ENCODE peak calls at places on chromosomes 5 and 9, in five cellular contexts. D is IMR-90, S is sigmoid colon, W is heart left ventricle, X is K562. Y is an unnamed sample.

GRCh38 chr5:168152660-168153059 is 138.8 kb upstream of the WWC1 start:
- DNase-seq in W (no peak), S (no peak), X (no peak), D (no peak), Y (no peak)

GRCh38 chr5:53034832-53035231 is 45.7 kb downstream of the ITGA2 start:
- DNase-seq in S (no peak), D (no peak), W (no peak), X (no peak), Y (no peak)

GRCh38 chr9:128361981-128362646 is 9.1 kb upstream of the URM1 start:
- DNase-seq in S (peak; percentile 93), X (peak; percentile 82), D (peak; percentile 78), W (peak; percentile 89), Y (peak; percentile 85)

GRCh38 chr9:114621975-114622609 is 11.0 kb downstream of the TMEM268 start:
- DNase-seq in D (peak; percentile 84), S (no peak), W (no peak), X (no peak), Y (no peak)

GRCh38 chr5:117623042-117623815 is 1048.6 kb upstream of the SEMA6A start:
- DNase-seq in D (peak; percentile 10), X (no peak), S (no peak), W (no peak), Y (no peak)

GRCh38 chr5:123359866-123360569 is 63.2 kb downstream of the CEP120 start:
- DNase-seq in D (no peak), X (no peak), W (peak; percentile 29), S (no peak), Y (peak; percentile 33)

GRCh38 chr5:177603631-177604030 is 3.7 kb downstream of the B4GALT7 start:
- DNase-seq in X (no peak), W (no peak), D (no peak), S (no peak), Y (no peak)

GRCh38 chr9:93827545-93828330 is 127.4 kb downstream of the BARX1 start:
- DNase-seq in X (peak; percentile 87), D (peak; percentile 28), S (no peak), W (peak; percentile 48), Y (no peak)

GRCh38 chr5:91109634-91110033 is 273.5 kb downstream of the ARRDC3 start:
- DNase-seq in W (no peak), X (no peak), S (no peak), D (no peak), Y (no peak)

GRCh38 chr5:91101777-91102379 is 281.2 kb downstream of the ARRDC3 start:
- DNase-seq in W (peak; percentile 73), X (peak; percentile 63), D (peak; percentile 84), S (peak; percentile 90), Y (peak; percentile 64)

GRCh38 chr5:91103353-91104061 is 279.6 kb downstream of the ARRDC3 start:
- DNase-seq in S (no peak), D (peak; percentile 26), W (no peak), X (no peak), Y (no peak)

GRCh38 chr5:91098581-91098980 is 284.5 kb downstream of the ARRDC3 start:
- DNase-seq in X (no peak), W (no peak), S (no peak), D (no peak), Y (no peak)

DNA sequence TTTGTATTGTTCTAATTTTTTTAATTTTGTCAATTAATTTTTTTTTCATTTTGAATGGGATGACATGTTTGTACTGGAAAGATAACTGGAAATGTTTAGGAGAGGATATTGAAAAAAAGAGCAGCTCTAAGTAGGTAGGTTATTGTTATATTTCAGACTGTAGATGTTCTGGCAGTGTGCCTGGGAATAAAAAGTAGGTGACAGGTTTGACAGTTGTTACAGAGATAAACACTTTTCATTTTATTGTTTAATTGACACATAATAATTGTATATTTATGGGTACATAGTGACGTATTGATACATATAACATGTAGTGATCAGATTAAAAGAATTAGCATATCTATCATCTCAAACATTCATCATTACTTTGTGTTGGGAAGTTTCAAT is 279.1 kb downstream of the ARRDC3 start:
- DNase-seq in S (no peak), W (no peak), D (no peak), X (no peak), Y (no peak)
- TF ChIP-seq CTCF in S (no peak), W (no peak), D (no peak), X (no peak), Y (no peak)

GRCh38 chr9:131706608-131706970 is 33.3 kb downstream of the RAPGEF1 start:
- DNase-seq in S (no peak), X (no peak), D (no peak), W (no peak), Y (no peak)
- TF ChIP-seq POLR2A in S (no peak), X (no peak), D (no peak), W (no peak), Y (no peak)

GRCh38 chr5:38913714-38914113 is 67.9 kb downstream of the OSMR start:
- DNase-seq in S (no peak), W (no peak), X (no peak), D (no peak), Y (no peak)
- H3K9me3 ChIP-seq in S (no peaks in the 10 kb centered on the region), W (no peaks in the 10 kb centered on the region), X (no peaks in the 10 kb centered on the region), D (peaks cover 4% of the 10 kb centered on the region), Y (no peaks in the 10 kb centered on the region)

DNA sequence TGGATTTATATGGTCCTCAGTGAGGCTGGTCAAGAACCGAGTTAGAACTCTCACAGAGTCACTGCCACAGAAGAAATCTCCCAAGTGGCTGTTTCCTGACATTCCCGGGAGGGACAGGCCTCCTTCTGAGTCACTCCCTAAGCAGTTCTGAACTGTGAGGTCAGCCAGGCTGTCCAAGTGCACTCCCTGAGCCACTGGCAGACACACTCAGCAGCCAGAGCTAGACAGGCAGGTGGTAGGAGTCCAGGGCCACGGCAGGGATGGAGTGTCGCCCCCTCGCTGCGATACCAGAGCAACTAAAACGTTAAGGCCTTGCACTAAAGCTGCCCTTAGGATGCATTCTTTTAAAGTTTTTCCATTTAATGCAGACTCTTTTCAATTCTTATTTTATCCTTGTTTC is 3.4 kb downstream of the IL4 start:
- DNase-seq in D (peak; percentile 91), W (no peak), X (peak; percentile 57), S (no peak), Y (peak; percentile 28)
- TF ChIP-seq CTCF in D (peak; percentile 57), W (no peak), X (peak; percentile 34), S (no peak), Y (no peak)

GRCh38 chr5:63923914-63924313 is 38.3 kb downstream of the HTR1A start:
- DNase-seq in S (no peak), X (no peak), D (no peak), W (no peak), Y (no peak)
- TF ChIP-seq POLR2A in S (no peak), X (no peak), D (no peak), W (no peak), Y (no peak)

GRCh38 chr5:179427676-179428056 is 82.4 kb upstream of the ADAMTS2 start:
- DNase-seq in D (no peak), X (no peak), W (no peak), S (no peak), Y (no peak)
- H3K9me3 ChIP-seq in D (peaks cover 6% of the 10 kb centered on the region), X (no peaks in the 10 kb centered on the region), W (no peaks in the 10 kb centered on the region), S (no peaks in the 10 kb centered on the region), Y (no peaks in the 10 kb centered on the region)

GRCh38 chr5:140801494-140801841 is 611 bp downstream of the PCDHA3 start:
- DNase-seq in S (no peak), W (no peak), X (no peak), D (no peak), Y (no peak)

GRCh38 chr5:140802781-140803271 is 2.0 kb downstream of the PCDHA3 start:
- DNase-seq in W (no peak), S (no peak), D (no peak), X (no peak), Y (no peak)

GRCh38 chr5:140808889-140809291 is 2.0 kb downstream of the PCDHA4 start:
- DNase-seq in D (no peak), S (no peak), X (no peak), W (no peak), Y (peak; percentile 13)

DNA sequence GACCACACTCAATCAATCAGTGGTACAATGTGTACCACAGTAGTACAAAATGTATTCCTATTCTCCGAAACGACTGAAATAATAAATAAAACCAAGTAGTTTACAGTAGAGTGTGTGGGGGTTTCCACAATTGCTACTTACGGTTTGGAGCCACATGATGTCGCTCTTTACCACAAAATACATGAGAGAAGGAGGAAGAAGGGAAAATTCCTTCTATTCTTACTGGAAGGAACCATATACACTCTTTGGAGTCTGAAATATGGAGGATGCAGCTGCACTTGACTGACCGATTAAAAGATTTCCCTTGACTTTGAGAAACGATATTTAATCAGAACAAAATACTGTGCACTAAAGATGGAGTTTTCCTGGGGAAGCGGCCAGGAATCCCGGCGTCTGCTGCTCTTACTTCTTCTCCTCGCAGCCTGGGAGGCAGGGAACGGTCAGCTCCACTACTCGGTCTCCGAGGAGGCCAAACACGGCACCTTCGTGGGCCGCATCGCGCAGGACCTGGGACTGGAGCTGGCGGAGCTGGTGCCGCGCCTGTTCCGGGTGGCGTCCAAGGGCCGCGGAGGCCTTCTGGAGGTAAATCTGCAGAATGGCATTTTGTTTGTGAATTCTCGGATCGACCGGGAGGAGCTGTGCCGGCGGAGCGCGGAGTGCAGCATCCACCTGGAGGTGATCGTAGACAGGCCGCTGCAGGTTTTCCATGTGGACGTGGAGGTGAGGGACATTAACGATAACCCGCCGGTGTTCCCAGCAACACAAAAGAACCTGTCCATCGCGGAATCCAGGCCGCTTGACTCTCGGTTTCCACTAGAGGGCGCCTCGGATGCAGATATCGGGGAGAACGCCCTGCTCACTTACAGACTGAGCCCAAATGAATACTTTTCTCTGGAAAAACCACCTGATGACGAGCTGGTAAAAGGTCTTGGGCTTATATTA is at the start of gene PCDHA4:
- DNase-seq in S (no peak), D (no peak), X (peak; percentile 13), W (no peak), Y (peak; percentile 32)
- TF ChIP-seq CTCF in S (no peak), D (no peak), X (peak; percentile 56), W (peak; percentile 27), Y (peak; percentile 43)